ENCODE peak calls at places on chromosomes 2 and 18, in seven cellular contexts. Z, E, Y, L, G, U and D are unnamed samples.

GRCh38 chr2:146677280-146677679 is 1167.5 kb upstream of the ACVR2A start:
- DNase-seq in G (no peak), E (no peak), L (no peak), Z (peak), U (peak), Y (no peak), D (no peak)

GRCh38 chr2:73931531-73932500 is 5.1 kb downstream of the DGUOK start:
- DNase-seq in L (no peak), E (no peak), U (peak), Z (peak), Y (no peak), G (no peak), D (no peak)

GRCh38 chr2:69054431-69054830 is 41.5 kb downstream of the ANTXR1 start:
- DNase-seq in E (no peak), G (no peak), U (peak), L (no peak), Z (no peak), Y (no peak), D (no peak)

GRCh38 chr2:12046641-12047040 is 300.2 kb downstream of the LPIN1 start:
- DNase-seq in Z (peak), G (no peak), Y (no peak), L (no peak), U (peak), E (no peak), D (no peak)

GRCh38 chr2:70340075-70340474 is 38.2 kb upstream of the FAM136A start:
- DNase-seq in L (no peak), U (no peak), Z (no peak), Y (no peak), G (no peak), E (no peak), D (no peak)

GRCh38 chr18:25086876-25087275 is 265.1 kb downstream of the ZNF521 start:
- DNase-seq in L (no peak), E (no peak), G (no peak), U (no peak), Z (no peak), Y (no peak), D (no peak)

GRCh38 chr18:26804474-26804873 is 61.0 kb downstream of the AQP4 start:
- DNase-seq in Z (no peak), Y (no peak), G (no peak), E (no peak), L (peak), U (no peak), D (no peak)

GRCh38 chr2:16890081-16890480 is 224.4 kb upstream of the CYRIA start:
- DNase-seq in Z (no peak), Y (no peak), L (no peak), U (no peak), G (no peak), E (no peak), D (no peak)

GRCh38 chr2:143937563-143938346 is 582.2 kb downstream of the ZEB2 start:
- DNase-seq in U (no peak), Z (no peak), Y (peak), E (no peak), G (no peak), L (peak), D (no peak)

GRCh38 chr2:165016772-165017411 is 61.6 kb upstream of the SLC38A11 start:
- DNase-seq in L (peak), Y (peak), U (peak), E (no peak), G (no peak), Z (peak), D (peak)

GRCh38 chr18:41745166-41746049 is 209.6 kb upstream of the PIK3C3 start:
- DNase-seq in E (no peak), G (no peak), L (peak), U (peak), Z (peak), Y (peak), D (peak)

GRCh38 chr2:62014102-62014501 is 108.6 kb downstream of the COMMD1 start:
- DNase-seq in Y (peak), Z (peak), G (no peak), L (peak), U (peak), E (peak), D (peak)

GRCh38 chr18:3340015-3340681 is 78.2 kb downstream of the MYL12B start:
- DNase-seq in E (no peak), Y (no peak), U (peak), Z (peak), L (no peak), G (no peak), D (no peak)

GRCh38 chr2:181776336-181776735 is 96.0 kb upstream of the NEUROD1 start:
- DNase-seq in Y (no peak), Z (no peak), U (no peak), L (no peak), E (no peak), G (no peak), D (no peak)

GRCh38 chr2:152504618-152505017 is 169.6 kb downstream of the FMNL2 start:
- DNase-seq in E (no peak), L (no peak), Z (peak), U (peak), G (no peak), Y (no peak), D (no peak)

GRCh38 chr2:211055438-211055837 is 499.0 kb downstream of the CPS1 start:
- DNase-seq in Y (no peak), U (no peak), L (no peak), E (no peak), G (no peak), Z (no peak), D (no peak)

GRCh38 chr2:238344517-238344916 is 24.2 kb downstream of the TRAF3IP1 start:
- DNase-seq in Y (no peak), E (no peak), G (no peak), Z (peak), U (peak), L (no peak), D (no peak)

GRCh38 chr2:128195435-128195984 is 104.5 kb downstream of the UGGT1 start:
- DNase-seq in Y (no peak), E (no peak), U (no peak), G (no peak), L (no peak), Z (no peak), D (no peak)

GRCh38 chr2:224523626-224524577 is 61.3 kb downstream of the CUL3 start:
- DNase-seq in Y (no peak), G (no peak), Z (peak), U (no peak), E (no peak), L (no peak), D (no peak)

GRCh38 chr18:37247499-37248161 is 318.0 kb downstream of the CELF4 start:
- DNase-seq in U (no peak), L (no peak), G (no peak), Z (no peak), Y (no peak), E (no peak), D (no peak)

GRCh38 chr18:75173758-75174157 is 35.2 kb downstream of the PTGR3 start:
- DNase-seq in Y (no peak), Z (no peak), E (no peak), G (no peak), L (no peak), U (no peak), D (no peak)

GRCh38 chr2:228180126-228181097 is 1.1 kb downstream of the SPHKAP start:
- DNase-seq in G (no peak), E (no peak), Y (no peak), L (no peak), Z (no peak), U (no peak), D (peak)

GRCh38 chr2:105257981-105258380 is 16.4 kb downstream of the GPR45 start:
- DNase-seq in Z (peak), U (peak), G (no peak), E (no peak), L (no peak), Y (no peak), D (no peak)

GRCh38 chr18:49733321-49733720 is 80.0 kb downstream of the ACAA2 start:
- DNase-seq in Z (peak), U (no peak), Y (no peak), L (no peak), G (no peak), E (no peak), D (no peak)

GRCh38 chr2:16604236-16604635 is 61.4 kb downstream of the CYRIA start:
- DNase-seq in L (no peak), E (no peak), Y (no peak), G (no peak), U (no peak), Z (no peak), D (no peak)

GRCh38 chr18:49432602-49433001 is 27.8 kb downstream of the DYM start:
- DNase-seq in G (no peak), E (no peak), Y (no peak), L (no peak), Z (no peak), U (no peak), D (no peak)

GRCh38 chr2:12728221-12728777 is 11.6 kb downstream of the TRIB2 start:
- DNase-seq in L (no peak), E (no peak), G (no peak), U (no peak), Z (no peak), Y (no peak), D (no peak)

GRCh38 chr18:13370995-13371625 is 152.6 kb downstream of the LDLRAD4 start:
- DNase-seq in G (no peak), U (no peak), Z (no peak), L (no peak), Y (no peak), E (no peak), D (no peak)